ENCODE peak calls at places on chromosomes 1 and 21, in six cellular contexts. E is HFF-Myc, K is astrocyte of the spinal cord, X is ovary, R is fibroblast of pulmonary artery, T is A549. F is an unnamed sample.

GRCh38 chr1:153363641-153364040 is 6.0 kb downstream of the S100A9 start:
- DNase-seq in R (no peak), E (no peak), K (no peak), T (no peak), X (no peak), F (no peak)

GRCh38 chr1:15627343-15627988 is 10.2 kb downstream of the DDI2 start:
- DNase-seq in R (no peak), K (no peak), T (no peak), E (peak), X (no peak), F (no peak)

GRCh38 chr1:24673336-24673735 is 30.2 kb downstream of the SRRM1 start:
- DNase-seq in R (peak), X (no peak), E (no peak), T (no peak), K (peak), F (no peak)

GRCh38 chr1:1114431-1114830 is 1.5 kb downstream of the C1orf159 start:
- DNase-seq in X (peak), E (no peak), K (no peak), R (no peak), T (no peak), F (no peak)

GRCh38 chr21:15122241-15122640 is 57.4 kb upstream of the NRIP1 start:
- DNase-seq in K (peak), E (no peak), R (no peak), X (no peak), T (no peak), F (no peak)

GRCh38 chr1:174768516-174768915 is 231.2 kb upstream of the CACYBP start:
- DNase-seq in T (no peak), K (no peak), X (no peak), R (no peak), E (no peak), F (no peak)

GRCh38 chr1:236870721-236871120 is 75.6 kb downstream of the MTR start:
- DNase-seq in T (no peak), R (no peak), E (no peak), X (no peak), K (no peak), F (no peak)

GRCh38 chr1:227946624-227947424 is 908 bp downstream of the WNT9A start:
- DNase-seq in E (no peak), R (peak), T (peak), K (peak), X (peak), F (no peak)

GRCh38 chr1:71950579-71950978 is 331.8 kb downstream of the NEGR1 start:
- DNase-seq in T (no peak), X (no peak), E (no peak), R (no peak), K (no peak), F (no peak)

GRCh38 chr1:170261669-170262068 is 115.9 kb downstream of the NTMT2 start:
- DNase-seq in R (no peak), T (no peak), E (peak), X (no peak), K (peak), F (peak)

GRCh38 chr1:88490676-88491075 is 193.4 kb upstream of the PKN2 start:
- DNase-seq in E (no peak), X (no peak), K (no peak), T (no peak), R (no peak), F (no peak)

GRCh38 chr1:42690477-42691156 is 8.4 kb downstream of the YBX1 start:
- DNase-seq in X (no peak), T (no peak), R (no peak), E (no peak), K (no peak), F (no peak)

GRCh38 chr1:2392071-2392442 is 416 bp downstream of the RER1 start:
- DNase-seq in X (no peak), R (no peak), K (no peak), E (no peak), T (peak), F (no peak)

GRCh38 chr1:183281039-183281438 is 95.0 kb downstream of the LAMC2 start:
- DNase-seq in T (no peak), X (no peak), R (peak), K (no peak), E (no peak), F (no peak)

GRCh38 chr1:2314297-2314802 is 77.0 kb downstream of the MORN1 start:
- DNase-seq in R (peak), E (no peak), X (peak), K (peak), T (peak), F (no peak)

GRCh38 chr21:26451014-26451740 is 121.9 kb downstream of the CYYR1 start:
- DNase-seq in X (no peak), R (no peak), T (no peak), E (no peak), K (no peak), F (no peak)

GRCh38 chr1:26787706-26788514 is at the start of gene PIGV:
- DNase-seq in E (no peak), R (peak), T (peak), X (peak), K (peak), F (peak)
- TF ChIP-seq CTCF in E (no peak), R (no peak), T (no peak), X (peak), K (peak), F (no peak)

DNA sequence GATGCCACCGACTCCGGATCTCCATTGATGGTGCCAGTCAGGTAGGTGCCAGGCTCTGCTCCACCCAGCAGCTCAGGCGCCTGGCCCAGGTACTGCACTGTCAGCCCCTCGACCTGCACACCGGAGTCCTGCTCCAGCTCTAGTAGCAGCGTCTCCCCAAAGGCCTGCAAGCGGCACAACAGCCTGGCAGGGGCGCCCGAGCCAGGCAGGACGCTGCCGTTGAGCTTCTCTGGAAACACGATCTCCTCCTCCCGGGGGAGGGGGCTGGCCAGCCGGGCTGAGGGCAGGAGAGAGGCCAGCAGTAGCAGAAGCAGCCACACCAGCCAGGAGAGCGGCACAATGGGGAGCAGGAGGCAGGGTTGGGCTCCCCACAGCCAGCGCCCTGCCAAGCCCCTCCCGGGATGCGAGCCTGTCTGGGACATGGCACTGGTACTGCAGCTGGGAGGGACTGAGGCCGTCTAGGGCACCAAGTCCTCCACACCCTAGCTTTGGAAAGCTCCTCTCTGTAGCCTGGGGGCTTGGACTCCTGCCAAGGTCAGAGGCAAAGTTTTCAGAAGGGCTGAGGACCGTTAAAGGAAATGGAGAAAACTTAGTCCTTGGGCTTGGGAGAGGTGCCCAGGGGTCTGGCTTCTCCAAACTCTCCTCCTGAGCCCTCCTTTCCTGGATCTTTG is 513 bp downstream of the ADAMTS4 start:
- DNase-seq in X (peak), T (no peak), E (no peak), R (peak), K (peak), F (no peak)
- TF ChIP-seq CTCF in X (no peak), T (no peak), E (no peak), R (no peak), K (peak), F (peak)

DNA sequence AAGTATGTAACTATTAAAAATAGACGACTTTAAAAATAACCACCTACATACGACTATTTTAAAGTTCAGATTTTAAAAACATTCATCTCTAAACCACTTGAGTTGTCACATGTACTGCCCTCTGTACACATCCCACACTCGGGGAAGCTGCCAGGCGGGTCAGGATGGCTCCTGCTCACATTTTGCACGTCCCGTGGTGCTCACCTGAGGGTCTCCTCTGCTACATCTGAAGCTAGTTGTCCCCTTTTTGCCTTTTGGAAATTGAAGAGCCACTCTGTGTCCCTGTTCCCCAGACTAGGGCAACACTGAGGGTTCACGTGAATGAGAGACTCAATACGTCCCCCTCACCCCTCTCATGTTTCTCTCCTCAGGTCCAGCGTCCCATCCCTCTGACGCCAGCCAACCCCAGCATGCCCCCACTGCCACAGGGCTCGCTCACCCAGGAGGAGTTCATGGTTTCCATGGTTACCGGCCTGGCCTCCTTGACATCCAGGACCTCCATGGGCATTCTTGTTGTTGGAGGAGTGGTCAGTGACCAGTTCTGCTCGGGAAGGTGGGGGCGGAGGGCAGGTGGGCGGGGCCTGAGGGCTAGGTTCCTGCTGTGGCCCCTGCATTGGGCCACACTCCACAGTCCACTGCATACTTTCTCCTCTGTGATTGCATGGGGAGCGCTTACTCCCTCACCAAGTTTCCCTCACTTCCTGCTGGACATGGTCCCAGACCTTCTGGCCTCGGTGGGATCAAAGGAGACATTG is 13.0 kb upstream of the MIIP start:
- DNase-seq in X (no peak), K (no peak), T (no peak), R (no peak), E (no peak), F (no peak)
- TF ChIP-seq CTCF in X (no peak), K (no peak), T (no peak), R (no peak), E (no peak), F (no peak)

GRCh38 chr1:19164274-19165015 is 45.6 kb downstream of the UBR4 start:
- DNase-seq in R (peak), E (no peak), X (no peak), K (no peak), T (no peak), F (no peak)
- TF ChIP-seq CTCF in R (no peak), E (no peak), X (no peak), K (no peak), T (no peak), F (no peak)

DNA sequence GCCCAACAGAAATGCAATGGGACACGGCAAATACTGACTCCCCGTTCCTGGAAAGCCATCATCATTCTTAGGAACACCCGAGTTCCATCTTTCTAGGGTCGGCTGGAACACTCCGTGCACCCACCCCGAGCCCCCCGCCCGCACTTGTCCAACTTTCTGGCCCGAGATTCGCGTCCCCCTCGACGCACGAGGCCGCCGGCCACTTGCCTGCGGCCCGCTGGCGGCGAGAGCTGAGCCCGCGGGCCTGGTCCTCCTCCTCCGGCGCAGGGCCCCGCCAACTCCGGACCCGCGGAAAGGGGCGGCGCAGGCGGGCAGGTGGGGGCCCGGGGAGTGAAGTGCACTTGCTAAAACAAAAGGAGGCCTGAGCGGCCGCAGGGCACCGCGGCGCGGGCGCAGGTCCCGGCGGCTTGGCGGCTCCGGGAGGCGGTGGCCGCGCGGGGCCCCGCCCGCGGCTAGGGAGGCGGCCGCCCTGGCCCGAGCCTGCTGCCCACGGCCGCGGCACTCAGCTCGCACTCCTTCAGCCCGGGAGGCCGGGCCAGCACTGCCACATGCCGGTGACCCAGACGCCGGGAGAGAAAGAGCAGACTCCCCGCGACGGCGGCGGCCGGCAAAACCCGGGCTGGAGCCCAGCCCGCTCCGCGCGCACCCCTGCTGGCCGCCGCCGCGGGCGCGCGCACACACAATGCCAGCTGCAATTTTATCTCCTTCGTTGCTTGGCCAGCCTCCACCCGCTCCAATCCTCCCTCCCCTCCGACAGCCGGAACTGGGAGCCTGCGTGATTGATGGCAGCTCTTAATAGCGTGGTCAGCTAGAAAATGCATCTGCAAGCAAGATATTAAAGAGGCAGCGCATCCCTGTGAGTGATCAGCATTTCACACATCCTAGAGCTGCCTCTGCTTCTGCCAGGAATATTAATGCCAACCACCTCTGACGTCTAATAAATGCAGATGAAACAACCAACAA is 114.3 kb downstream of the RERE start:
- DNase-seq in K (peak), X (peak), T (peak), E (peak), R (peak), F (peak)
- TF ChIP-seq CTCF in K (peak), X (peak), T (no peak), E (no peak), R (no peak), F (no peak)